ENCODE peak calls at places on chromosomes 6 and 20, in seven cellular contexts. One of them, this sample, is unnamed. For H3K4me1 and H3K9me3, the result is how much of the 10 kb centered on the place peaks cover.

GRCh38 chr20:58822175-58822574 is 28.5 kb downstream of the GNAS-AS1 start:
- DNase-seq in HCT116: no peak
- DNase-seq in MM.1S: peak
- DNase-seq in neuronal stem cell: no peak
- DNase-seq in breast epithelium: no peak
- DNase-seq in psoas muscle: no peak
- DNase-seq in naive thymus-derived CD4-positive, alpha-beta T cell: no peak
- DNase-seq in this sample: no peak

GRCh38 chr6:136792066-136792944 is at the start of gene MAP3K5:
- DNase-seq in breast epithelium: peak
- DNase-seq in naive thymus-derived CD4-positive, alpha-beta T cell: peak
- DNase-seq in neuronal stem cell: peak
- DNase-seq in HCT116: peak
- DNase-seq in psoas muscle: peak
- DNase-seq in MM.1S: peak
- DNase-seq in this sample: peak

GRCh38 chr6:20333870-20334269 is 67.8 kb upstream of the E2F3 start:
- DNase-seq in naive thymus-derived CD4-positive, alpha-beta T cell: no peak
- DNase-seq in neuronal stem cell: no peak
- DNase-seq in HCT116: no peak
- DNase-seq in breast epithelium: no peak
- DNase-seq in psoas muscle: no peak
- DNase-seq in MM.1S: no peak
- DNase-seq in this sample: no peak

GRCh38 chr20:51500311-51500710 is 42.2 kb downstream of the NFATC2 start:
- DNase-seq in HCT116: no peak
- DNase-seq in breast epithelium: no peak
- DNase-seq in MM.1S: no peak
- DNase-seq in psoas muscle: no peak
- DNase-seq in neuronal stem cell: no peak
- DNase-seq in naive thymus-derived CD4-positive, alpha-beta T cell: peak
- DNase-seq in this sample: no peak

GRCh38 chr6:6851059-6851658 is 256.6 kb upstream of the RREB1 start:
- DNase-seq in breast epithelium: no peak
- DNase-seq in MM.1S: no peak
- DNase-seq in psoas muscle: peak
- DNase-seq in HCT116: peak
- DNase-seq in naive thymus-derived CD4-positive, alpha-beta T cell: no peak
- DNase-seq in neuronal stem cell: no peak
- DNase-seq in this sample: peak

GRCh38 chr6:154399097-154399496 is 42.5 kb upstream of the IPCEF1 start:
- DNase-seq in MM.1S: no peak
- DNase-seq in psoas muscle: no peak
- DNase-seq in breast epithelium: no peak
- DNase-seq in HCT116: no peak
- DNase-seq in neuronal stem cell: no peak
- DNase-seq in naive thymus-derived CD4-positive, alpha-beta T cell: no peak
- DNase-seq in this sample: no peak

GRCh38 chr6:111788779-111789276 is 84.4 kb downstream of the FYN start:
- DNase-seq in psoas muscle: no peak
- DNase-seq in naive thymus-derived CD4-positive, alpha-beta T cell: no peak
- DNase-seq in MM.1S: no peak
- DNase-seq in neuronal stem cell: peak
- DNase-seq in HCT116: no peak
- DNase-seq in breast epithelium: no peak
- DNase-seq in this sample: no peak

GRCh38 chr6:71250050-71250689 is 38.4 kb upstream of the OGFRL1 start:
- DNase-seq in psoas muscle: no peak
- DNase-seq in neuronal stem cell: no peak
- DNase-seq in naive thymus-derived CD4-positive, alpha-beta T cell: no peak
- DNase-seq in breast epithelium: no peak
- DNase-seq in MM.1S: no peak
- DNase-seq in HCT116: no peak
- DNase-seq in this sample: peak

GRCh38 chr6:82775989-82776388 is 289.7 kb downstream of the UBE3D start:
- DNase-seq in naive thymus-derived CD4-positive, alpha-beta T cell: no peak
- DNase-seq in neuronal stem cell: no peak
- DNase-seq in breast epithelium: no peak
- DNase-seq in MM.1S: no peak
- DNase-seq in HCT116: no peak
- DNase-seq in psoas muscle: no peak
- DNase-seq in this sample: no peak

GRCh38 chr6:37303891-37304503 is 46.1 kb upstream of the TMEM217 start:
- DNase-seq in MM.1S: peak
- DNase-seq in naive thymus-derived CD4-positive, alpha-beta T cell: no peak
- DNase-seq in neuronal stem cell: no peak
- DNase-seq in breast epithelium: no peak
- DNase-seq in psoas muscle: no peak
- DNase-seq in HCT116: peak
- DNase-seq in this sample: peak

GRCh38 chr20:41476013-41476441 is 109.4 kb upstream of the EMILIN3 start:
- DNase-seq in psoas muscle: no peak
- DNase-seq in breast epithelium: no peak
- DNase-seq in neuronal stem cell: no peak
- DNase-seq in HCT116: no peak
- DNase-seq in naive thymus-derived CD4-positive, alpha-beta T cell: no peak
- DNase-seq in MM.1S: no peak
- DNase-seq in this sample: no peak

GRCh38 chr6:9233686-9234085 is 798.3 kb upstream of the SLC35B3 start:
- DNase-seq in naive thymus-derived CD4-positive, alpha-beta T cell: no peak
- DNase-seq in HCT116: no peak
- DNase-seq in psoas muscle: no peak
- DNase-seq in MM.1S: no peak
- DNase-seq in breast epithelium: no peak
- DNase-seq in neuronal stem cell: no peak
- DNase-seq in this sample: no peak

GRCh38 chr20:20276806-20277530 is 90.9 kb upstream of the INSM1 start:
- DNase-seq in psoas muscle: no peak
- DNase-seq in MM.1S: no peak
- DNase-seq in breast epithelium: no peak
- DNase-seq in neuronal stem cell: no peak
- DNase-seq in naive thymus-derived CD4-positive, alpha-beta T cell: no peak
- DNase-seq in HCT116: no peak
- DNase-seq in this sample: no peak

GRCh38 chr6:80767808-80768207 is 661.3 kb downstream of the BCKDHB start:
- DNase-seq in psoas muscle: peak
- DNase-seq in naive thymus-derived CD4-positive, alpha-beta T cell: no peak
- DNase-seq in neuronal stem cell: no peak
- DNase-seq in MM.1S: no peak
- DNase-seq in HCT116: peak
- DNase-seq in breast epithelium: no peak
- DNase-seq in this sample: peak

GRCh38 chr6:50541941-50542340 is 171.4 kb upstream of the TFAP2D start:
- DNase-seq in breast epithelium: no peak
- DNase-seq in MM.1S: no peak
- DNase-seq in neuronal stem cell: no peak
- DNase-seq in HCT116: no peak
- DNase-seq in naive thymus-derived CD4-positive, alpha-beta T cell: no peak
- DNase-seq in psoas muscle: no peak
- DNase-seq in this sample: peak

GRCh38 chr6:14121936-14122344 is 4.4 kb downstream of the CD83 start:
- DNase-seq in MM.1S: no peak
- DNase-seq in HCT116: no peak
- DNase-seq in naive thymus-derived CD4-positive, alpha-beta T cell: no peak
- DNase-seq in psoas muscle: no peak
- DNase-seq in neuronal stem cell: no peak
- DNase-seq in breast epithelium: no peak
- DNase-seq in this sample: no peak

GRCh38 chr20:50943091-50943490 is 11.9 kb upstream of the ADNP start:
- DNase-seq in neuronal stem cell: no peak
- DNase-seq in psoas muscle: no peak
- DNase-seq in HCT116: no peak
- DNase-seq in breast epithelium: no peak
- DNase-seq in MM.1S: no peak
- DNase-seq in naive thymus-derived CD4-positive, alpha-beta T cell: no peak
- DNase-seq in this sample: no peak

GRCh38 chr20:32993484-32994050 is 10.7 kb downstream of the SUN5 start:
- DNase-seq in MM.1S: no peak
- DNase-seq in HCT116: no peak
- DNase-seq in psoas muscle: no peak
- DNase-seq in naive thymus-derived CD4-positive, alpha-beta T cell: peak
- DNase-seq in neuronal stem cell: no peak
- DNase-seq in breast epithelium: no peak
- DNase-seq in this sample: no peak

GRCh38 chr6:50817638-50817950 is 1.1 kb upstream of the TFAP2B start:
- DNase-seq in neuronal stem cell: no peak
- DNase-seq in naive thymus-derived CD4-positive, alpha-beta T cell: no peak
- DNase-seq in MM.1S: no peak
- DNase-seq in HCT116: no peak
- DNase-seq in psoas muscle: no peak
- DNase-seq in breast epithelium: no peak
- DNase-seq in this sample: no peak

DNA sequence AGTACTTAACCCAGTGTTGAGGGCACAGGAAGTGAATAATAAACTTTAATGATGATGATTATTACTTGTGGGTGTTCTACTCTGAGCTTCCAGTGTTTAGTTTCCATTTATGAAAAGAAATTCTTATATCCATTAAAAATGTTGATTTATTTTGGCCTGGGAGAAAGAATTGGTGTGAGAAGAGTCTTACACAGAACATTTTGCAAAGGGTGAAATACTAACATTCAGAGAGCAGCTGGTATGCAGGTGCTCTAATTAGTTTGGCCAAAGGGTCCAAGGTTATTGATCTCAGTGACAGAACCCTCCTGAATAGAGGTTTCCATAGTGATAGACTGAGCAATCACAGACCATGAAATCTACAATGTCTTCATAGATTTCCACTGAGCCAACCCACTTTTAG is 4.4 kb downstream of the OSER1 start:
- DNase-seq in neuronal stem cell: no peak
- DNase-seq in HCT116: no peak
- DNase-seq in breast epithelium: no peak
- DNase-seq in naive thymus-derived CD4-positive, alpha-beta T cell: no peak
- DNase-seq in psoas muscle: no peak
- DNase-seq in MM.1S: no peak
- DNase-seq in this sample: no peak
- H3K4me1 ChIP-seq in neuronal stem cell: under half
- H3K4me1 ChIP-seq in HCT116: half or more
- H3K4me1 ChIP-seq in breast epithelium: under half
- H3K4me1 ChIP-seq in naive thymus-derived CD4-positive, alpha-beta T cell: under half
- H3K4me1 ChIP-seq in psoas muscle: half or more
- H3K4me1 ChIP-seq in MM.1S: under half
- H3K4me1 ChIP-seq in this sample: under half

GRCh38 chr20:25856256-25856884 is 159.7 kb upstream of the ZNF337 start:
- DNase-seq in breast epithelium: no peak
- DNase-seq in neuronal stem cell: no peak
- DNase-seq in naive thymus-derived CD4-positive, alpha-beta T cell: no peak
- DNase-seq in MM.1S: no peak
- DNase-seq in HCT116: no peak
- DNase-seq in psoas muscle: no peak
- DNase-seq in this sample: no peak
- H3K9me3 ChIP-seq in breast epithelium: under half
- H3K9me3 ChIP-seq in neuronal stem cell: under half
- H3K9me3 ChIP-seq in naive thymus-derived CD4-positive, alpha-beta T cell: under half
- H3K9me3 ChIP-seq in MM.1S: under half
- H3K9me3 ChIP-seq in HCT116: under half
- H3K9me3 ChIP-seq in psoas muscle: under half
- H3K9me3 ChIP-seq in this sample: under half

DNA sequence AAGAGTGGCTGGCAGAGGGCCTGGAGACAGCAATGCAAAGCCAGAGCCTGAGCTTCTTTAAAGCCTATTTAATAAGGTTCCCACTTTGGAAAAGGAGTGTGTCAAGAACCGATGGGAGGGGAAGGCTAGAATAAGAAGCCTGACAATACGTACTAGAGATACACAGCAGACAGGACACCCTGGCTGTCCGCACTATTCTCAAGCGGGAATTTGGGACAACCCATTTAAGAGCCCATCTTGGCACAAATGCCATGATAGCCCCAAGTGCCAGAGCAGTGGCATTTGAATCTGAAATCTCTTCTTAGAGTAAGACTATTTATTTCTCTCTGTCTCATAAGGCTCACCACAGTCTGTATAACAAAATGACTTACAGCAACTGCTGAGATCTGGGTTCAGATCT is 3.1 kb downstream of the GMDS start:
- DNase-seq in psoas muscle: no peak
- DNase-seq in HCT116: no peak
- DNase-seq in breast epithelium: no peak
- DNase-seq in MM.1S: no peak
- DNase-seq in naive thymus-derived CD4-positive, alpha-beta T cell: no peak
- DNase-seq in neuronal stem cell: no peak
- DNase-seq in this sample: no peak
- H3K4me3 ChIP-seq in psoas muscle: no peak
- H3K4me3 ChIP-seq in HCT116: no peak
- H3K4me3 ChIP-seq in breast epithelium: no peak
- H3K4me3 ChIP-seq in MM.1S: no peak
- H3K4me3 ChIP-seq in naive thymus-derived CD4-positive, alpha-beta T cell: no peak
- H3K4me3 ChIP-seq in neuronal stem cell: no peak
- H3K4me3 ChIP-seq in this sample: no peak

DNA sequence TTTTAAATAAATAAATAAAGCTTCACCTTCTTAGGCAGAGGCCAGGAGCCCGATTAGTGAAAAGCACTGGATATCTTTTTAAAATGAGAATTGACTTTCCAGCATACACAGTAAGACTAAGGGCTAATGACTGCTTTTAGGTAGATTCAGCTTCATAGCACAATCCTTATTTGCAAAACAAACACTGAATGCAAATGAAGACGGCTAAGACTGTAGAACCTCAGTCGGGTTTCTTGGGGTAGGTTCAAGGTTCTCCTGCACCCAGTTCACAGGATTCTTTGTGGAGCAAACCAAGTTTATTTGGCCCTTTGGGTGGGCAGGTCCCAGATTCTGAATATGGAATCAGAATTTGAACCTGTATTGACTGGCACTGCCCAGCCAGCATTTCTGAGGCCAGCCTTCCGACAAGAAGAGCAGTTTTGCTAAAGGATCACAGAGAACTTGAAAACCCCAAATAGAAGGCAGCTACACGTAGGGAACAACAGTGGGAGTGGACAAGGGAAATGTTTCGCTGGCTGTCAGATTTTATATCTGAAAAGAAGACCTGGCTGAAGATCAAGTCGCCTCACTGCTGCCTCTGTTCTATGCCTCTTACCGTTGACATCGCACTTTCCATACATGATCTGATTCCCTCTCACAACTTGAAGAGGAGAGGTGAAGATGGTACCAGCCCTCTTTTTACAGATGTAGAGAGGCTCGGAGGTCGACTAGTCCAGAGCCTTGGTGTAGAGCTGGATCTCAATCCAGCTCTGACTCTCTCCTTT is 8.2 kb downstream of the TRERF1 start:
- DNase-seq in psoas muscle: no peak
- DNase-seq in naive thymus-derived CD4-positive, alpha-beta T cell: no peak
- DNase-seq in HCT116: no peak
- DNase-seq in neuronal stem cell: no peak
- DNase-seq in MM.1S: no peak
- DNase-seq in breast epithelium: no peak
- DNase-seq in this sample: no peak
- H3K4me1 ChIP-seq in psoas muscle: under half
- H3K4me1 ChIP-seq in naive thymus-derived CD4-positive, alpha-beta T cell: under half
- H3K4me1 ChIP-seq in HCT116: under half
- H3K4me1 ChIP-seq in neuronal stem cell: under half
- H3K4me1 ChIP-seq in MM.1S: under half
- H3K4me1 ChIP-seq in breast epithelium: under half
- H3K4me1 ChIP-seq in this sample: under half